ENCODE peak calls at places on chromosomes 13 and 19, in four cellular contexts. J is bronchial epithelial cell, F is A549, Q is gastrocnemius medialis. L is an unnamed sample.

GRCh38 chr19:7850429-7850819 is 20.4 kb downstream of the EVI5L start:
- DNase-seq in Q (no peak), F (no peak), J (no peak), L (no peak)

GRCh38 chr19:42091300-42092266 is 15.6 kb downstream of the ZNF574 start:
- DNase-seq in Q (no peak), F (no peak), J (peak; percentile 68), L (no peak)

GRCh38 chr19:1524206-1524971 is 512 bp downstream of the PLK5 start:
- DNase-seq in Q (no peak), J (no peak), F (no peak), L (no peak)

GRCh38 chr13:107817652-107818287 is 397.6 kb downstream of the LIG4 start:
- DNase-seq in J (no peak), F (no peak), Q (no peak), L (no peak)

GRCh38 chr13:101332583-101332982 is 83.7 kb downstream of the NALCN start:
- DNase-seq in F (no peak), Q (no peak), J (no peak), L (no peak)

GRCh38 chr13:30510091-30510490 is 44.4 kb upstream of the HMGB1 start:
- DNase-seq in F (no peak), Q (no peak), J (no peak), L (no peak)

GRCh38 chr19:32098953-32099352 is 246.5 kb upstream of the ZNF507 start:
- DNase-seq in Q (no peak), F (no peak), J (no peak), L (no peak)

GRCh38 chr19:1568320-1569019 is at the start of gene MEX3D:
- DNase-seq in J (no peak), Q (peak; percentile 37), F (peak; percentile 62), L (no peak)

GRCh38 chr13:23667750-23668149 is 97.5 kb downstream of the TNFRSF19 start:
- DNase-seq in Q (no peak), J (no peak), F (no peak), L (no peak)

GRCh38 chr13:102580552-102581169 is 16.1 kb upstream of the TPP2 start:
- DNase-seq in Q (no peak), F (no peak), J (peak; percentile 80), L (no peak)

GRCh38 chr13:109715902-109716301 is 70.5 kb downstream of the IRS2 start:
- DNase-seq in Q (peak; percentile 53), J (peak; percentile 66), F (no peak), L (no peak)

GRCh38 chr13:109610517-109610916 is 175.9 kb downstream of the IRS2 start:
- DNase-seq in Q (no peak), F (no peak), J (peak; percentile 22), L (no peak)

GRCh38 chr13:105642511-105642958 is 892.9 kb downstream of the EFNB2 start:
- DNase-seq in Q (no peak), F (peak; percentile 13), J (peak; percentile 38), L (no peak)

GRCh38 chr19:48152552-48152951 is 17.6 kb downstream of the LIG1 start:
- DNase-seq in Q (peak; percentile 12), F (peak; percentile 81), J (peak; percentile 35), L (no peak)

GRCh38 chr19:50777830-50778303 is 7.6 kb downstream of the GPR32 start:
- DNase-seq in F (no peak), Q (no peak), J (no peak), L (no peak)

GRCh38 chr13:103531278-103531677 is 465.1 kb upstream of the SLC10A2 start:
- DNase-seq in Q (no peak), F (no peak), J (peak; percentile 0), L (no peak)

GRCh38 chr19:42872608-42873007 is 6.9 kb downstream of the PSG1 start:
- DNase-seq in Q (no peak), J (no peak), F (no peak), L (no peak)

GRCh38 chr19:18170714-18171255 is 2.8 kb upstream of the IFI30 start:
- DNase-seq in J (no peak), F (no peak), Q (no peak), L (no peak)

GRCh38 chr13:71962735-71963134 is 95.7 kb upstream of the DACH1 start:
- DNase-seq in F (no peak), Q (no peak), J (no peak), L (no peak)

GRCh38 chr19:31054430-31054829 is 294.8 kb downstream of the TSHZ3 start:
- DNase-seq in J (peak; percentile 58), F (peak; percentile 28), Q (no peak), L (no peak)

GRCh38 chr19:3516675-3517207 is 10.6 kb downstream of the FZR1 start:
- DNase-seq in Q (peak; percentile 16), J (no peak), F (no peak), L (no peak)

GRCh38 chr13:76292031-76292430 is 594.2 kb downstream of the KCTD12 start:
- DNase-seq in J (no peak), Q (no peak), F (no peak), L (no peak)

GRCh38 chr19:35149463-35149862 is 5.1 kb upstream of the FXYD5 start:
- DNase-seq in J (no peak), Q (no peak), F (no peak), L (no peak)

GRCh38 chr19:15324791-15325519 is 7.4 kb downstream of the BRD4 start:
- DNase-seq in F (no peak), Q (no peak), J (no peak), L (no peak)

GRCh38 chr13:43196171-43196611 is 172.8 kb downstream of the DNAJC15 start:
- DNase-seq in F (no peak), Q (no peak), J (no peak), L (no peak)

GRCh38 chr13:112063807-112064206 is 3.1 kb upstream of the SOX1 start:
- DNase-seq in J (no peak), F (no peak), Q (no peak), L (no peak)

GRCh38 chr13:50129923-50130685 is 114.9 kb downstream of the KCNRG start:
- DNase-seq in F (peak; percentile 6), J (no peak), Q (peak; percentile 27), L (peak; percentile 80)

GRCh38 chr13:113853518-113854237 is 10.2 kb downstream of the GAS6 start:
- DNase-seq in J (no peak), F (no peak), Q (no peak), L (peak; percentile 71)

GRCh38 chr13:36344173-36344572 is 2.0 kb downstream of the SPART start:
- DNase-seq in F (no peak), Q (no peak), J (peak; percentile 32), L (no peak)

GRCh38 chr19:14517840-14518505 is at the start of gene DNAJB1:
- DNase-seq in F (peak; percentile 75), J (peak; percentile 53), Q (peak; percentile 76), L (peak; percentile 90)

GRCh38 chr13:79090552-79091159 is 315.4 kb downstream of the RBM26 start:
- DNase-seq in Q (no peak), J (peak; percentile 77), F (no peak), L (no peak)

GRCh38 chr19:33055718-33056117 is 9.0 kb downstream of the RHPN2 start:
- DNase-seq in J (no peak), F (no peak), Q (no peak), L (no peak)

GRCh38 chr19:49700563-49700962 is 9.6 kb downstream of the CPT1C start:
- DNase-seq in F (no peak), J (no peak), Q (no peak), L (no peak)

GRCh38 chr13:35228536-35228935 is 248.0 kb downstream of the MAB21L1 start:
- DNase-seq in Q (no peak), F (no peak), J (no peak), L (no peak)

GRCh38 chr19:2235396-2236284 is 489 bp downstream of the PLEKHJ1 start:
- DNase-seq in Q (no peak), F (no peak), J (peak; percentile 6), L (no peak)

GRCh38 chr13:27151798-27152599 is 19.6 kb downstream of the USP12 start:
- DNase-seq in F (no peak), Q (no peak), J (peak; percentile 72), L (no peak)

GRCh38 chr13:30880756-30881155 is 25.3 kb upstream of the MEDAG start:
- DNase-seq in F (peak; percentile 12), Q (peak; percentile 46), J (peak; percentile 83), L (peak; percentile 86)

GRCh38 chr19:3210347-3211017 is 14.0 kb upstream of the CELF5 start:
- DNase-seq in F (peak; percentile 60), Q (no peak), J (peak; percentile 32), L (no peak)

GRCh38 chr13:42732073-42732472 is 49.3 kb upstream of the FAM216B start:
- DNase-seq in F (no peak), Q (no peak), J (no peak), L (no peak)

GRCh38 chr13:113001251-113002140 is 32.5 kb downstream of the MCF2L start:
- DNase-seq in F (no peak), J (no peak), Q (no peak), L (no peak)

DNA sequence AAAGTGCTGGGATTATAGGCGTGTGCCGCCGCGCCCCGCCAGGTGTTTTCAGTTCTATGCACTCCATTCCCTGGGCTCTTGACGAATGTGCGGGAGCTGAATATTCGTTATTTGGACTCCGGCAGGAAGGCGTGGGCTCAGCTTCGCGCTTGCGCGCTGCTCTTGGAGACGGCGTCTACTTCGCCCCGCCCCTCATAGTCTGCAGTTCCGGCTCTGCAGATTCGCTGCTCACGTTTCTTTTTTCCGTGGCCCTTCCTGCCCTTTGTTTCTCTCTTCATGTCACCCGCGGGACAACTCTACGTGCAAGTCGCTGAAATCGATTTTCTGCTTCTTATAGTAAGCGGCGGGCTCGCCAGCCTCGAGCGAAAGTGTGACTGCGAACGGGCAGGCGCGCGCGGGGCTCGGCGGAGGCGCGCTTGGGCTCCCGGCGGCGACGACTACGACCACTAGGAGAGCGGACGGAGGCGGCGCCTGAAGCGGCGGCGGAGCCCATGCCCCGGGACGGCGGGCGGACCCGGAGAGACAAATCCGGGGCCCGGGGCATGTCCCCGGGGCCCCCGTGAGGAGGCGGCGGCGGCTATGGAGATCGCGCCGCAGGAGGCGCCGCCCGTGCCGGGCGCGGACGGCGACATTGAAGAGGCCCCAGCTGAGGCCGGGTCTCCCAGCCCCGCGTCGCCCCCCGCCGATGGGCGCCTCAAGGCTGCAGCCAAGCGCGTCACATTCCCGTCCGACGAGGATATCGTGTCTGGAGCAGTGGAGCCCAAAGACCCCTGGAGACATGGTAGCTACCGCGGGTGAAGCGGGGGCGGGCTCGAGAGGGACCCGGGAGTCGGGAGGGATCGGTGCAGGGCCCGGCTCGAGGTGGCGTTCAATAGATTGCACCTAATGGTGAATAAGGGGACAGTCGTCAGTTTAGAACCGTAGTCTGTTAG is at the start of gene PPP1R37:
- DNase-seq in F (peak; percentile 100), Q (peak; percentile 91), J (peak; percentile 94), L (peak; percentile 95)
- TF ChIP-seq CTCF in F (peak; percentile 18), Q (peak; percentile 62), J (peak; percentile 31), L (no peak)

GRCh38 chr19:53966931-53967330 is 4.2 kb downstream of the CACNG8 start:
- DNase-seq in J (no peak), Q (no peak), F (no peak), L (no peak)

GRCh38 chr19:53961523-53962345 is 1.0 kb upstream of the CACNG8 start:
- DNase-seq in F (no peak), Q (no peak), J (no peak), L (no peak)

GRCh38 chr19:53960886-53961285 is 1.9 kb upstream of the CACNG8 start:
- DNase-seq in J (no peak), F (no peak), Q (no peak), L (no peak)

GRCh38 chr19:53962887-53963435 is at the start of gene CACNG8:
- DNase-seq in Q (no peak), J (no peak), F (no peak), L (no peak)

GRCh38 chr19:53965091-53965490 is 2.4 kb downstream of the CACNG8 start:
- DNase-seq in Q (no peak), J (no peak), F (no peak), L (no peak)
- H3K4me3 ChIP-seq in Q (peak overlapping the region; percentile 10), J (no peak overlapping the region), F (no peak overlapping the region), L (peak overlapping the region; percentile 31)

GRCh38 chr13:45925151-45925550 is 73.6 kb upstream of the SIAH3 start:
- DNase-seq in J (no peak), F (no peak), Q (no peak), L (no peak)
- TF ChIP-seq CTCF in J (no peak), F (no peak), Q (no peak), L (no peak)

GRCh38 chr19:52335768-52336116 is 301 bp upstream of the ZNF610 start:
- DNase-seq in Q (no peak), J (no peak), F (no peak), L (no peak)
- H3K4me3 ChIP-seq in Q (peak overlapping the region; percentile 76), J (peak overlapping the region; percentile 78), F (no peak overlapping the region), L (peak overlapping the region; percentile 79)